ENCODE peak calls at places on chromosomes 12 and 14, in eight cellular contexts. O is transverse colon, S is neural progenitor cell, J is astrocyte, N is lower leg skin, I is foreskin fibroblast, P is astrocyte of the cerebellum, A is HFF-Myc. K is an unnamed sample.

GRCh38 chr12:96258451-96258933 is 64.3 kb downstream of the ELK3 start:
- DNase-seq in N (no peak), P (peak), I (no peak), A (no peak), O (no peak), S (peak), J (peak), K (peak)

GRCh38 chr12:913919-914718 is 35.4 kb downstream of the RAD52 start:
- DNase-seq in I (peak), P (peak), N (no peak), O (no peak), A (no peak), S (no peak), J (peak), K (peak)

GRCh38 chr14:72812292-72812851 is 81.5 kb downstream of the DPF3 start:
- DNase-seq in O (peak), S (peak), N (no peak), P (no peak), A (no peak), J (no peak), I (no peak), K (no peak)

GRCh38 chr14:95185452-95186392 is 28.4 kb upstream of the DICER1 start:
- DNase-seq in A (no peak), O (peak), I (peak), P (no peak), S (no peak), N (peak), J (no peak), K (peak)

GRCh38 chr14:31206536-31207286 is 882 bp downstream of the HECTD1 start:
- DNase-seq in O (peak), J (peak), P (no peak), N (peak), I (no peak), A (no peak), S (peak), K (peak)

GRCh38 chr12:105409881-105410471 is 79.5 kb downstream of the C12orf75 start:
- DNase-seq in A (no peak), N (peak), I (no peak), J (peak), P (no peak), O (no peak), S (no peak), K (peak)

GRCh38 chr12:67940780-67941243 is 48.4 kb upstream of the IFNG-AS1 start:
- DNase-seq in P (no peak), O (peak), S (no peak), I (peak), J (peak), N (no peak), A (no peak), K (peak)

GRCh38 chr12:5965950-5966383 is 20.9 kb upstream of the ANO2 start:
- DNase-seq in P (no peak), J (peak), A (no peak), N (no peak), S (peak), O (peak), I (peak), K (peak)

GRCh38 chr12:41011939-41012338 is 176.2 kb upstream of the PDZRN4 start:
- DNase-seq in N (no peak), O (no peak), I (no peak), P (no peak), J (no peak), A (no peak), S (no peak), K (no peak)

GRCh38 chr14:31819281-31819680 is 257.8 kb upstream of the ARHGAP5 start:
- DNase-seq in N (no peak), S (no peak), O (no peak), P (no peak), A (no peak), J (no peak), I (no peak), K (no peak)

GRCh38 chr12:103779410-103780092 is 61.5 kb downstream of the NT5DC3 start:
- DNase-seq in N (no peak), J (peak), I (no peak), A (no peak), P (no peak), O (no peak), S (no peak), K (peak)

GRCh38 chr12:79255326-79255725 is 390.8 kb downstream of the SYT1 start:
- DNase-seq in A (no peak), I (peak), S (no peak), N (no peak), J (peak), O (no peak), P (peak), K (peak)

GRCh38 chr12:116381744-116382455 is 104.4 kb upstream of the MED13L start:
- DNase-seq in J (peak), P (peak), I (peak), A (peak), O (no peak), N (no peak), S (peak), K (peak)

GRCh38 chr14:26128931-26129674 is 468.7 kb downstream of the NOVA1 start:
- DNase-seq in J (no peak), S (no peak), A (no peak), O (no peak), P (peak), I (no peak), N (no peak), K (no peak)

GRCh38 chr12:132465269-132466190 is 24.4 kb upstream of the FBRSL1 start:
- DNase-seq in I (no peak), O (no peak), J (no peak), A (no peak), N (no peak), P (no peak), S (peak), K (no peak)

GRCh38 chr14:68141531-68142088 is 322.0 kb downstream of the RAD51B start:
- DNase-seq in A (no peak), O (no peak), I (no peak), J (peak), P (no peak), S (no peak), N (no peak), K (peak)

GRCh38 chr12:11877869-11878780 is 192.6 kb upstream of the BCL2L14 start:
- DNase-seq in I (peak), N (no peak), P (no peak), J (peak), S (peak), O (peak), A (peak), K (peak)
- TF ChIP-seq CTCF in I (no peak), N (no peak), P (no peak), J (no peak), S (no peak), O (no peak), A (no peak), K (no peak)

DNA sequence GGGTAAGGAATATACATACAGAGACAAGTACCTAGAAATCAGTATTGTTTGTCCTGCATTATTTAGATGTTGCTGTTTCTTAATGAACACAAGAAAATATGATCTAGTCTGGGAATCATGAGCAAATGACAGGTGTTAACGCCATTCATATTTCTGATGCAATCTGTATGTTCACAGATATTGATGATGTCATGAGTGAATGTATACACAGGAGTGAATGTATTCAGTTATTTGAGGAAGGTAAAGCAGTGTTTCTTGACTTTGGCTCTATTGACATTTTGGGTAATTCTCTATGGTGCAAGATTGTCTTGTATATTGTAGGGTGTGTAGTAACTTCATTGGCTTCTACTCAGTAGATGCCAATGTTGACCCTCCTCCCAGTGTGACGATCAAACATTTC is 26.7 kb upstream of the RTL1 start:
- DNase-seq in P (no peak), I (no peak), O (no peak), J (no peak), A (no peak), S (no peak), N (no peak), K (no peak)
- H3K4me3 ChIP-seq in P (no peak), I (no peak), O (no peak), J (no peak), A (no peak), S (no peak), N (no peak), K (no peak)

GRCh38 chr12:109430244-109430643 is 46.9 kb downstream of the KCTD10 start:
- DNase-seq in I (no peak), S (no peak), A (no peak), J (no peak), O (no peak), P (no peak), N (no peak), K (no peak)
- TF ChIP-seq CTCF in I (no peak), S (no peak), A (no peak), J (no peak), O (no peak), P (no peak), N (no peak), K (no peak)

GRCh38 chr12:120117961-120118709 is 1.6 kb upstream of the RAB35 start:
- DNase-seq in N (no peak), S (peak), A (no peak), J (no peak), O (no peak), I (no peak), P (no peak), K (peak)

GRCh38 chr12:120118710-120119097 is 2.2 kb upstream of the RAB35 start:
- DNase-seq in A (no peak), S (no peak), N (no peak), P (no peak), O (no peak), J (no peak), I (no peak), K (peak)

GRCh38 chr12:120119395-120119973 is 2.9 kb upstream of the RAB35 start:
- DNase-seq in A (no peak), I (no peak), J (no peak), O (no peak), P (no peak), N (no peak), S (no peak), K (peak)

GRCh38 chr12:120121766-120122293 is 5.3 kb upstream of the RAB35 start:
- DNase-seq in N (no peak), A (no peak), I (no peak), J (no peak), S (no peak), P (no peak), O (no peak), K (no peak)

DNA sequence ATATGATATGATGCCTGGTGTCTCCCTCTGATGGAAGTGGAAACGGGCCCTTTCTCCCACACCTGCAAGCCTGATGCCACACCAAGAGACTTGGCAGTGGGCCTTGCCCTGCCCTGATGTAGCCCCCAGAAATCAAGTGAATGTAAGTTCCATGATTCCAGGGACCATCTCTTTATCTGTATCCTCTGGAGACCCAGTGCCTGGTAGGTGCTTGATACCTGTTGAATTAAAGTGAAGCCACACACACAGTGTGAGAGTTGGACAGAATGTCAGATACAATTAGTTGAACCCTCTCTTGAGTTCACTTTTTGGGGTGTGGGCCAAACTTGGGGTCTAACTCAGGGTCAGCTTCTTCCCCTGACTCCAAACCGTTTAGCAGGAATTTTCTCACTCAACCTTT is 4.8 kb upstream of the RAB35 start:
- DNase-seq in A (no peak), O (no peak), N (no peak), J (no peak), I (no peak), P (no peak), S (no peak), K (no peak)
- H3K4me3 ChIP-seq in A (no peak), O (no peak), N (no peak), J (no peak), I (no peak), P (no peak), S (no peak), K (no peak)

GRCh38 chr12:98840325-98840724 is 195.2 kb downstream of the APAF1 start:
- DNase-seq in S (no peak), J (no peak), I (no peak), O (no peak), N (no peak), A (no peak), P (no peak), K (no peak)

GRCh38 chr12:98838282-98838681 is 193.2 kb downstream of the APAF1 start:
- DNase-seq in N (no peak), S (no peak), A (no peak), O (no peak), P (peak), J (peak), I (peak), K (peak)
- TF ChIP-seq CTCF in N (no peak), S (peak), A (peak), O (no peak), P (peak), J (peak), I (peak), K (peak)

GRCh38 chr12:55934773-55935172 is 3.8 kb downstream of the DGKA start:
- DNase-seq in N (no peak), I (no peak), J (no peak), S (no peak), A (no peak), P (no peak), O (no peak), K (no peak)
- H3K4me3 ChIP-seq in N (no peak), I (no peak), J (no peak), S (no peak), A (no peak), P (no peak), O (no peak), K (no peak)

GRCh38 chr14:36105401-36105800 is 71.1 kb downstream of the PTCSC3 start:
- DNase-seq in I (no peak), J (no peak), A (no peak), O (no peak), N (no peak), P (no peak), S (peak), K (no peak)
- TF ChIP-seq CTCF in I (no peak), J (no peak), A (no peak), O (no peak), N (no peak), P (no peak), S (peak), K (peak)